ENCODE peak calls at places on chromosomes 12 and 14, in seven cellular contexts. One of them, this sample, is unnamed.

GRCh38 chr14:92578511-92578910 is 64.9 kb downstream of the RIN3 start:
- DNase-seq in amygdala: no peak
- DNase-seq in psoas muscle: no peak
- DNase-seq in stimulated activated CD4-positive, alpha-beta T cell treated with anti-CD3 and anti-CD28 coated beads, Interleukin-2, amount 100 ng/mL, for 48 hours: no peak
- DNase-seq in spleen: peak
- DNase-seq in activated CD8-positive, alpha-beta memory T cell treated with anti-CD3 and anti-CD28 coated beads for 1 hour: no peak
- DNase-seq in left ventricle myocardium superior: no peak
- DNase-seq in this sample: no peak

GRCh38 chr12:68406134-68406576 is 74.0 kb upstream of the MDM1 start:
- DNase-seq in amygdala: peak
- DNase-seq in stimulated activated CD4-positive, alpha-beta T cell treated with anti-CD3 and anti-CD28 coated beads, Interleukin-2, amount 100 ng/mL, for 48 hours: no peak
- DNase-seq in left ventricle myocardium superior: peak
- DNase-seq in activated CD8-positive, alpha-beta memory T cell treated with anti-CD3 and anti-CD28 coated beads for 1 hour: no peak
- DNase-seq in psoas muscle: peak
- DNase-seq in spleen: peak
- DNase-seq in this sample: peak

GRCh38 chr12:4009979-4010704 is 136.9 kb upstream of the PARP11 start:
- DNase-seq in spleen: no peak
- DNase-seq in psoas muscle: no peak
- DNase-seq in activated CD8-positive, alpha-beta memory T cell treated with anti-CD3 and anti-CD28 coated beads for 1 hour: no peak
- DNase-seq in left ventricle myocardium superior: no peak
- DNase-seq in stimulated activated CD4-positive, alpha-beta T cell treated with anti-CD3 and anti-CD28 coated beads, Interleukin-2, amount 100 ng/mL, for 48 hours: no peak
- DNase-seq in amygdala: no peak
- DNase-seq in this sample: no peak

GRCh38 chr14:92223027-92223426 is 99.9 kb upstream of the SLC24A4 start:
- DNase-seq in activated CD8-positive, alpha-beta memory T cell treated with anti-CD3 and anti-CD28 coated beads for 1 hour: no peak
- DNase-seq in psoas muscle: no peak
- DNase-seq in spleen: no peak
- DNase-seq in stimulated activated CD4-positive, alpha-beta T cell treated with anti-CD3 and anti-CD28 coated beads, Interleukin-2, amount 100 ng/mL, for 48 hours: no peak
- DNase-seq in amygdala: peak
- DNase-seq in left ventricle myocardium superior: no peak
- DNase-seq in this sample: no peak

GRCh38 chr14:77094672-77095284 is 3.3 kb upstream of the CIPC start:
- DNase-seq in psoas muscle: peak
- DNase-seq in spleen: peak
- DNase-seq in activated CD8-positive, alpha-beta memory T cell treated with anti-CD3 and anti-CD28 coated beads for 1 hour: peak
- DNase-seq in stimulated activated CD4-positive, alpha-beta T cell treated with anti-CD3 and anti-CD28 coated beads, Interleukin-2, amount 100 ng/mL, for 48 hours: peak
- DNase-seq in left ventricle myocardium superior: peak
- DNase-seq in amygdala: peak
- DNase-seq in this sample: peak

GRCh38 chr12:15886372-15887042 is 4.3 kb downstream of the STRAP start:
- DNase-seq in spleen: no peak
- DNase-seq in amygdala: no peak
- DNase-seq in stimulated activated CD4-positive, alpha-beta T cell treated with anti-CD3 and anti-CD28 coated beads, Interleukin-2, amount 100 ng/mL, for 48 hours: no peak
- DNase-seq in left ventricle myocardium superior: no peak
- DNase-seq in activated CD8-positive, alpha-beta memory T cell treated with anti-CD3 and anti-CD28 coated beads for 1 hour: no peak
- DNase-seq in psoas muscle: no peak
- DNase-seq in this sample: no peak

GRCh38 chr14:95679995-95680735 is 6.1 kb upstream of the TCL1B start:
- DNase-seq in activated CD8-positive, alpha-beta memory T cell treated with anti-CD3 and anti-CD28 coated beads for 1 hour: no peak
- DNase-seq in amygdala: no peak
- DNase-seq in stimulated activated CD4-positive, alpha-beta T cell treated with anti-CD3 and anti-CD28 coated beads, Interleukin-2, amount 100 ng/mL, for 48 hours: no peak
- DNase-seq in psoas muscle: no peak
- DNase-seq in spleen: no peak
- DNase-seq in left ventricle myocardium superior: no peak
- DNase-seq in this sample: no peak

GRCh38 chr12:78829690-78830089 is 34.9 kb upstream of the SYT1 start:
- DNase-seq in stimulated activated CD4-positive, alpha-beta T cell treated with anti-CD3 and anti-CD28 coated beads, Interleukin-2, amount 100 ng/mL, for 48 hours: no peak
- DNase-seq in left ventricle myocardium superior: no peak
- DNase-seq in amygdala: no peak
- DNase-seq in psoas muscle: no peak
- DNase-seq in activated CD8-positive, alpha-beta memory T cell treated with anti-CD3 and anti-CD28 coated beads for 1 hour: no peak
- DNase-seq in spleen: no peak
- DNase-seq in this sample: no peak

GRCh38 chr12:116539361-116539771 is 19.8 kb upstream of the MAP1LC3B2 start:
- DNase-seq in left ventricle myocardium superior: no peak
- DNase-seq in stimulated activated CD4-positive, alpha-beta T cell treated with anti-CD3 and anti-CD28 coated beads, Interleukin-2, amount 100 ng/mL, for 48 hours: no peak
- DNase-seq in spleen: no peak
- DNase-seq in amygdala: no peak
- DNase-seq in activated CD8-positive, alpha-beta memory T cell treated with anti-CD3 and anti-CD28 coated beads for 1 hour: no peak
- DNase-seq in psoas muscle: no peak
- DNase-seq in this sample: no peak

GRCh38 chr14:71049435-71050147 is 142.3 kb downstream of the PCNX1 start:
- DNase-seq in activated CD8-positive, alpha-beta memory T cell treated with anti-CD3 and anti-CD28 coated beads for 1 hour: no peak
- DNase-seq in spleen: no peak
- DNase-seq in left ventricle myocardium superior: no peak
- DNase-seq in psoas muscle: no peak
- DNase-seq in amygdala: no peak
- DNase-seq in stimulated activated CD4-positive, alpha-beta T cell treated with anti-CD3 and anti-CD28 coated beads, Interleukin-2, amount 100 ng/mL, for 48 hours: no peak
- DNase-seq in this sample: no peak

GRCh38 chr14:35222872-35223471 is 69.2 kb upstream of the PSMA6 start:
- DNase-seq in psoas muscle: no peak
- DNase-seq in left ventricle myocardium superior: no peak
- DNase-seq in amygdala: no peak
- DNase-seq in activated CD8-positive, alpha-beta memory T cell treated with anti-CD3 and anti-CD28 coated beads for 1 hour: no peak
- DNase-seq in spleen: no peak
- DNase-seq in stimulated activated CD4-positive, alpha-beta T cell treated with anti-CD3 and anti-CD28 coated beads, Interleukin-2, amount 100 ng/mL, for 48 hours: no peak
- DNase-seq in this sample: no peak

GRCh38 chr14:88481089-88481488 is 73.7 kb downstream of the PTPN21 start:
- DNase-seq in stimulated activated CD4-positive, alpha-beta T cell treated with anti-CD3 and anti-CD28 coated beads, Interleukin-2, amount 100 ng/mL, for 48 hours: no peak
- DNase-seq in psoas muscle: no peak
- DNase-seq in left ventricle myocardium superior: no peak
- DNase-seq in amygdala: no peak
- DNase-seq in spleen: no peak
- DNase-seq in activated CD8-positive, alpha-beta memory T cell treated with anti-CD3 and anti-CD28 coated beads for 1 hour: no peak
- DNase-seq in this sample: no peak

GRCh38 chr12:115155665-115156645 is 472.0 kb upstream of the TBX3 start:
- DNase-seq in left ventricle myocardium superior: no peak
- DNase-seq in activated CD8-positive, alpha-beta memory T cell treated with anti-CD3 and anti-CD28 coated beads for 1 hour: no peak
- DNase-seq in psoas muscle: no peak
- DNase-seq in stimulated activated CD4-positive, alpha-beta T cell treated with anti-CD3 and anti-CD28 coated beads, Interleukin-2, amount 100 ng/mL, for 48 hours: no peak
- DNase-seq in amygdala: no peak
- DNase-seq in spleen: no peak
- DNase-seq in this sample: no peak

GRCh38 chr12:4956054-4956453 is 46.3 kb downstream of the KCNA1 start:
- DNase-seq in left ventricle myocardium superior: no peak
- DNase-seq in activated CD8-positive, alpha-beta memory T cell treated with anti-CD3 and anti-CD28 coated beads for 1 hour: no peak
- DNase-seq in spleen: no peak
- DNase-seq in psoas muscle: no peak
- DNase-seq in amygdala: no peak
- DNase-seq in stimulated activated CD4-positive, alpha-beta T cell treated with anti-CD3 and anti-CD28 coated beads, Interleukin-2, amount 100 ng/mL, for 48 hours: no peak
- DNase-seq in this sample: no peak

GRCh38 chr14:91331761-91332447 is 85.7 kb downstream of the CCDC88C start:
- DNase-seq in activated CD8-positive, alpha-beta memory T cell treated with anti-CD3 and anti-CD28 coated beads for 1 hour: no peak
- DNase-seq in amygdala: no peak
- DNase-seq in stimulated activated CD4-positive, alpha-beta T cell treated with anti-CD3 and anti-CD28 coated beads, Interleukin-2, amount 100 ng/mL, for 48 hours: no peak
- DNase-seq in spleen: peak
- DNase-seq in left ventricle myocardium superior: peak
- DNase-seq in psoas muscle: no peak
- DNase-seq in this sample: peak

GRCh38 chr12:55995366-55995765 is 1.7 kb upstream of the SUOX start:
- DNase-seq in amygdala: no peak
- DNase-seq in psoas muscle: no peak
- DNase-seq in left ventricle myocardium superior: no peak
- DNase-seq in stimulated activated CD4-positive, alpha-beta T cell treated with anti-CD3 and anti-CD28 coated beads, Interleukin-2, amount 100 ng/mL, for 48 hours: no peak
- DNase-seq in activated CD8-positive, alpha-beta memory T cell treated with anti-CD3 and anti-CD28 coated beads for 1 hour: no peak
- DNase-seq in spleen: no peak
- DNase-seq in this sample: no peak

GRCh38 chr12:92065018-92065499 is 80.6 kb downstream of the BTG1 start:
- DNase-seq in amygdala: no peak
- DNase-seq in stimulated activated CD4-positive, alpha-beta T cell treated with anti-CD3 and anti-CD28 coated beads, Interleukin-2, amount 100 ng/mL, for 48 hours: peak
- DNase-seq in activated CD8-positive, alpha-beta memory T cell treated with anti-CD3 and anti-CD28 coated beads for 1 hour: no peak
- DNase-seq in psoas muscle: no peak
- DNase-seq in left ventricle myocardium superior: no peak
- DNase-seq in spleen: no peak
- DNase-seq in this sample: no peak